ENCODE peak calls at places on chromosome 18, in eight cellular contexts. One of them, this sample, is unnamed.

GRCh38 chr18:39752351-39752750 is 2186.8 kb upstream of the CELF4 start:
- DNase-seq in lung: no peak
- DNase-seq in NCI-H2029 treated with DMSO at 0.1 percent for 48 hours: no peak
- DNase-seq in Panc1: no peak
- DNase-seq in stomach: no peak
- DNase-seq in naive thymus-derived CD4-positive, alpha-beta T cell: no peak
- DNase-seq in M059J: no peak
- DNase-seq in foreskin fibroblast: no peak
- DNase-seq in this sample: no peak

GRCh38 chr18:79624356-79624961 is 55.1 kb upstream of the CTDP1 start:
- DNase-seq in lung: no peak
- DNase-seq in M059J: no peak
- DNase-seq in NCI-H2029 treated with DMSO at 0.1 percent for 48 hours: no peak
- DNase-seq in Panc1: no peak
- DNase-seq in foreskin fibroblast: no peak
- DNase-seq in naive thymus-derived CD4-positive, alpha-beta T cell: no peak
- DNase-seq in stomach: no peak
- DNase-seq in this sample: no peak

GRCh38 chr18:48713302-48713701 is 174.5 kb downstream of the CTIF start:
- DNase-seq in naive thymus-derived CD4-positive, alpha-beta T cell: no peak
- DNase-seq in M059J: no peak
- DNase-seq in Panc1: no peak
- DNase-seq in lung: peak
- DNase-seq in stomach: no peak
- DNase-seq in NCI-H2029 treated with DMSO at 0.1 percent for 48 hours: no peak
- DNase-seq in foreskin fibroblast: no peak
- DNase-seq in this sample: peak

GRCh38 chr18:73733376-73733775 is 414.3 kb downstream of the FBXO15 start:
- DNase-seq in NCI-H2029 treated with DMSO at 0.1 percent for 48 hours: no peak
- DNase-seq in stomach: no peak
- DNase-seq in foreskin fibroblast: no peak
- DNase-seq in M059J: no peak
- DNase-seq in lung: no peak
- DNase-seq in naive thymus-derived CD4-positive, alpha-beta T cell: no peak
- DNase-seq in Panc1: no peak
- DNase-seq in this sample: no peak

GRCh38 chr18:78765637-78766281 is 213.9 kb upstream of the SALL3 start:
- DNase-seq in NCI-H2029 treated with DMSO at 0.1 percent for 48 hours: no peak
- DNase-seq in stomach: no peak
- DNase-seq in M059J: no peak
- DNase-seq in foreskin fibroblast: no peak
- DNase-seq in Panc1: no peak
- DNase-seq in lung: no peak
- DNase-seq in naive thymus-derived CD4-positive, alpha-beta T cell: no peak
- DNase-seq in this sample: peak

GRCh38 chr18:25759111-25759510 is 331.3 kb downstream of the SS18 start:
- DNase-seq in lung: no peak
- DNase-seq in stomach: no peak
- DNase-seq in NCI-H2029 treated with DMSO at 0.1 percent for 48 hours: no peak
- DNase-seq in M059J: peak
- DNase-seq in Panc1: no peak
- DNase-seq in naive thymus-derived CD4-positive, alpha-beta T cell: no peak
- DNase-seq in foreskin fibroblast: peak
- DNase-seq in this sample: no peak

GRCh38 chr18:10194592-10194991 is 259.8 kb upstream of the APCDD1 start:
- DNase-seq in lung: no peak
- DNase-seq in foreskin fibroblast: peak
- DNase-seq in Panc1: no peak
- DNase-seq in M059J: no peak
- DNase-seq in naive thymus-derived CD4-positive, alpha-beta T cell: no peak
- DNase-seq in stomach: no peak
- DNase-seq in NCI-H2029 treated with DMSO at 0.1 percent for 48 hours: no peak
- DNase-seq in this sample: no peak

GRCh38 chr18:79588636-79589481 is 90.7 kb upstream of the CTDP1 start:
- DNase-seq in lung: peak
- DNase-seq in Panc1: no peak
- DNase-seq in M059J: peak
- DNase-seq in foreskin fibroblast: peak
- DNase-seq in NCI-H2029 treated with DMSO at 0.1 percent for 48 hours: no peak
- DNase-seq in naive thymus-derived CD4-positive, alpha-beta T cell: no peak
- DNase-seq in stomach: peak
- DNase-seq in this sample: peak

GRCh38 chr18:28905509-28905908 is 728.6 kb upstream of the CDH2 start:
- DNase-seq in naive thymus-derived CD4-positive, alpha-beta T cell: no peak
- DNase-seq in NCI-H2029 treated with DMSO at 0.1 percent for 48 hours: no peak
- DNase-seq in stomach: no peak
- DNase-seq in M059J: peak
- DNase-seq in foreskin fibroblast: peak
- DNase-seq in lung: no peak
- DNase-seq in Panc1: no peak
- DNase-seq in this sample: no peak

GRCh38 chr18:13313006-13313661 is 94.6 kb downstream of the LDLRAD4 start:
- DNase-seq in Panc1: no peak
- DNase-seq in NCI-H2029 treated with DMSO at 0.1 percent for 48 hours: no peak
- DNase-seq in naive thymus-derived CD4-positive, alpha-beta T cell: no peak
- DNase-seq in lung: no peak
- DNase-seq in M059J: no peak
- DNase-seq in foreskin fibroblast: no peak
- DNase-seq in stomach: peak
- DNase-seq in this sample: no peak

GRCh38 chr18:34633368-34633767 is 76.7 kb upstream of the DTNA start:
- DNase-seq in lung: no peak
- DNase-seq in foreskin fibroblast: no peak
- DNase-seq in naive thymus-derived CD4-positive, alpha-beta T cell: no peak
- DNase-seq in NCI-H2029 treated with DMSO at 0.1 percent for 48 hours: no peak
- DNase-seq in Panc1: no peak
- DNase-seq in stomach: no peak
- DNase-seq in M059J: no peak
- DNase-seq in this sample: no peak

GRCh38 chr18:11178951-11179549 is 29.7 kb upstream of the PIEZO2 start:
- DNase-seq in M059J: peak
- DNase-seq in NCI-H2029 treated with DMSO at 0.1 percent for 48 hours: no peak
- DNase-seq in lung: no peak
- DNase-seq in stomach: no peak
- DNase-seq in naive thymus-derived CD4-positive, alpha-beta T cell: no peak
- DNase-seq in Panc1: no peak
- DNase-seq in foreskin fibroblast: peak
- DNase-seq in this sample: peak

GRCh38 chr18:59954241-59954640 is 54.4 kb downstream of the PMAIP1 start:
- DNase-seq in foreskin fibroblast: no peak
- DNase-seq in NCI-H2029 treated with DMSO at 0.1 percent for 48 hours: no peak
- DNase-seq in stomach: no peak
- DNase-seq in M059J: no peak
- DNase-seq in Panc1: no peak
- DNase-seq in naive thymus-derived CD4-positive, alpha-beta T cell: no peak
- DNase-seq in lung: no peak
- DNase-seq in this sample: no peak

GRCh38 chr18:74819433-74820059 is 221.9 kb downstream of the ZNF407 start:
- DNase-seq in M059J: no peak
- DNase-seq in foreskin fibroblast: no peak
- DNase-seq in stomach: no peak
- DNase-seq in lung: no peak
- DNase-seq in NCI-H2029 treated with DMSO at 0.1 percent for 48 hours: no peak
- DNase-seq in Panc1: no peak
- DNase-seq in naive thymus-derived CD4-positive, alpha-beta T cell: no peak
- DNase-seq in this sample: no peak

This sample was measured in right atrium auricular region.